ENCODE peak calls at places on chromosomes 11 and 22, in eight cellular contexts. U is HepG2, Y is mammary epithelial cell, R is upper lobe of right lung, V is heart left ventricle, G is Peyer's patch, Z is IMR-90, D is transverse colon. S is an unnamed sample. For H3K4me1, the result is how much of the 10 kb centered on the place peaks cover.

GRCh38 chr11:120337133-120337895 is 1.1 kb downstream of the ARHGEF12 start:
- DNase-seq in Y (peak), Z (no peak), V (no peak), R (no peak), G (no peak), D (peak), U (peak), S (peak)

GRCh38 chr11:58949184-58949583 is 9.9 kb downstream of the GLYATL1 start:
- DNase-seq in G (no peak), R (no peak), Y (no peak), V (no peak), U (no peak), D (no peak), Z (no peak), S (no peak)

GRCh38 chr11:19313140-19313539 is 72.4 kb upstream of the E2F8 start:
- DNase-seq in R (no peak), G (no peak), Z (no peak), D (no peak), U (no peak), Y (no peak), V (no peak), S (no peak)

GRCh38 chr11:106381895-106382294 is 304.4 kb downstream of the AASDHPPT start:
- DNase-seq in V (no peak), U (no peak), G (no peak), D (no peak), Z (no peak), R (no peak), Y (no peak), S (no peak)

GRCh38 chr11:118834428-118835028 is 43.6 kb upstream of the DDX6 start:
- DNase-seq in D (no peak), Z (peak), V (no peak), U (no peak), G (no peak), Y (no peak), R (no peak), S (no peak)

GRCh38 chr11:131688056-131688693 is 317.8 kb downstream of the NTM start:
- DNase-seq in U (peak), Y (peak), R (peak), V (peak), D (peak), G (no peak), Z (peak), S (peak)

GRCh38 chr11:117919326-117920275 is 9.6 kb downstream of the TMPRSS13 start:
- DNase-seq in G (peak), R (no peak), Y (peak), Z (no peak), D (no peak), U (no peak), V (no peak), S (no peak)

GRCh38 chr22:47029244-47030001 is 267.0 kb downstream of the TBC1D22A start:
- DNase-seq in R (peak), D (peak), U (no peak), V (no peak), Z (no peak), Y (no peak), G (peak), S (no peak)

GRCh38 chr11:124747406-124748099 is 4.5 kb downstream of the VSIG2 start:
- DNase-seq in G (no peak), Z (no peak), Y (no peak), V (no peak), R (no peak), U (no peak), D (no peak), S (no peak)

GRCh38 chr11:122661182-122661945 is 5.8 kb downstream of the UBASH3B start:
- DNase-seq in Z (peak), U (no peak), R (no peak), V (no peak), D (no peak), G (no peak), Y (peak), S (no peak)

GRCh38 chr11:86669424-86669823 is 3.0 kb downstream of the ME3 start:
- DNase-seq in D (no peak), U (no peak), V (no peak), G (no peak), Y (no peak), R (no peak), Z (no peak), S (no peak)

GRCh38 chr22:21020802-21021429 is 6.0 kb downstream of the P2RX6 start:
- DNase-seq in U (no peak), G (no peak), D (no peak), Z (no peak), V (no peak), Y (no peak), R (no peak), S (no peak)

GRCh38 chr11:34250732-34251639 is 106.8 kb downstream of the ABTB2 start:
- DNase-seq in D (peak), Y (peak), G (peak), U (no peak), Z (peak), R (peak), V (peak), S (peak)

GRCh38 chr22:43066844-43067385 is 22.3 kb downstream of the TTLL1 start:
- DNase-seq in D (no peak), Z (peak), V (no peak), G (no peak), U (no peak), R (no peak), Y (peak), S (no peak)

GRCh38 chr11:32890843-32891656 is 1.6 kb upstream of the QSER1 start:
- DNase-seq in D (peak), R (no peak), U (no peak), V (no peak), G (no peak), Y (no peak), Z (no peak), S (no peak)

GRCh38 chr22:24952837-24953293 is 349 bp downstream of the KIAA1671 start:
- DNase-seq in G (peak), V (no peak), D (peak), R (peak), Y (peak), U (peak), Z (peak), S (peak)

GRCh38 chr11:134037093-134037908 is 31.6 kb upstream of the JAM3 start:
- DNase-seq in D (peak), R (peak), U (no peak), Y (peak), V (peak), Z (peak), G (peak), S (peak)

GRCh38 chr11:124894606-124895430 is 2.8 kb downstream of the ROBO4 start:
- DNase-seq in U (no peak), D (no peak), G (no peak), Y (no peak), V (no peak), Z (no peak), R (no peak), S (no peak)

GRCh38 chr11:117825538-117826359 is 1.2 kb upstream of the FXYD2 start:
- DNase-seq in R (peak), V (peak), G (peak), D (peak), Z (no peak), Y (no peak), U (no peak), S (no peak)

GRCh38 chr11:1390603-1391164 is 950 bp downstream of the BRSK2 start:
- DNase-seq in D (no peak), G (no peak), R (no peak), Z (peak), V (peak), Y (no peak), U (no peak), S (peak)

GRCh38 chr11:20355221-20356219 is 8.0 kb upstream of the HTATIP2 start:
- DNase-seq in D (peak), V (no peak), G (peak), Z (peak), R (no peak), U (peak), Y (peak), S (peak)

GRCh38 chr11:85685820-85686459 is at the start of gene CCDC89:
- DNase-seq in Y (no peak), U (peak), G (peak), D (peak), V (peak), Z (peak), R (peak), S (peak)

GRCh38 chr11:14132312-14132711 is 169.8 kb downstream of the SPON1 start:
- DNase-seq in Y (no peak), G (peak), R (no peak), V (no peak), D (peak), Z (peak), U (no peak), S (no peak)

GRCh38 chr22:33923660-33924246 is 3.5 kb upstream of the LARGE1 start:
- DNase-seq in G (peak), Y (peak), Z (peak), D (peak), U (peak), R (no peak), V (no peak), S (peak)

GRCh38 chr11:113618360-113618759 is 87.7 kb downstream of the TMPRSS5 start:
- DNase-seq in U (no peak), R (no peak), Y (peak), G (no peak), Z (peak), D (no peak), V (no peak), S (no peak)

GRCh38 chr11:43212279-43212678 is 99.5 kb upstream of the API5 start:
- DNase-seq in Y (no peak), V (no peak), D (no peak), R (no peak), U (no peak), Z (no peak), G (no peak), S (no peak)

GRCh38 chr22:24410110-24410856 is 17.1 kb upstream of the ADORA2A start:
- DNase-seq in U (no peak), D (no peak), V (no peak), G (no peak), R (no peak), Z (peak), Y (no peak), S (no peak)

GRCh38 chr11:38593649-38594048 is 1995.6 kb upstream of the RAG2 start:
- DNase-seq in Y (peak), Z (peak), V (no peak), U (no peak), G (no peak), D (no peak), R (no peak), S (no peak)

DNA sequence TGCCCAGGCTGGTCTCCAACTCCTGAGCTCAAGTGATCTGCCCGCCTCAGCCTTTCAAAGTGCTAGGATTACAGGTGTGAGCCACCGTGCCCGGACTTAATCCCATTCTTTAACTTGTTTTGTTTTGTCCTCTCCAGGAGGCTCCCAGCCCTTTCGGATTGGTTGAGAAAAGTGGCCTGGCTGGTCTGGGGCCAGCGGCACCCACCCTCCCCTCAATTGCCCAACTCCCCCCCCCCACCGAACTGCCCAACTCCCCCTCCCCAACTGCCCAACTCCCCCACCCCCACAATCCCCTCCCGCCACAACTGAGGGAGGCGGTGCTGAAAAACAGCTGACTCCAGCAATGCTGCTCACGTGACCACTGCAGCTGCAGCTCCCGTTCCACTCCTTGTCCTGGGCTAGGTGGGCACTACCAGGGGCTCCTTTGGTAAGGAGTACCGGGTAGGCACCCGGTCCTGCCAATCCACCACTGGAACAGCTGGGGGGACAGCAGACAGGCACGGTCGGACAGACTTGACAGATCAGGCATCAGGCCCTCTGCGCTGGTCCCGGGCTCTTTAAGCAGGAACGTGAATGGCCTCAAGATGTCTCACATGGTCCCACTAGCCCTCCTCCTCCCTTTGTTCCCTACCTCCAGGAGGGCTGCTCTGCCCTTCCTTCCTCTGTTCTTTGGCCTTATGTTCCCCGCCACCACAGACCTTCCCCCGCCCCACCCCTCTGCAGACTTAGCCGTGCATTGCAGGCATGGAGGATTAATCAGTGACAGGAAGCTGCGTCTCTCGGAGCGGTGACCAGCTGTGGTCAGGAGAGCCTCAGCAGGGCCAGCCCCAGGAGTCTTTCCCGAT is at the start of gene TCN2:
- DNase-seq in R (peak), D (peak), Y (peak), Z (peak), G (peak), V (peak), U (peak), S (peak)
- H3K4me1 ChIP-seq in R (under half), D (under half), Y (under half), Z (under half), G (under half), V (under half), U (under half), S (under half)

GRCh38 chr11:76248210-76248609 is 41.9 kb upstream of the WNT11 start:
- DNase-seq in R (no peak), D (no peak), Y (no peak), Z (no peak), U (no peak), G (no peak), V (peak), S (no peak)
- TF ChIP-seq CTCF in R (peak), D (no peak), Y (peak), Z (peak), U (peak), G (peak), V (no peak), S (no peak)

DNA sequence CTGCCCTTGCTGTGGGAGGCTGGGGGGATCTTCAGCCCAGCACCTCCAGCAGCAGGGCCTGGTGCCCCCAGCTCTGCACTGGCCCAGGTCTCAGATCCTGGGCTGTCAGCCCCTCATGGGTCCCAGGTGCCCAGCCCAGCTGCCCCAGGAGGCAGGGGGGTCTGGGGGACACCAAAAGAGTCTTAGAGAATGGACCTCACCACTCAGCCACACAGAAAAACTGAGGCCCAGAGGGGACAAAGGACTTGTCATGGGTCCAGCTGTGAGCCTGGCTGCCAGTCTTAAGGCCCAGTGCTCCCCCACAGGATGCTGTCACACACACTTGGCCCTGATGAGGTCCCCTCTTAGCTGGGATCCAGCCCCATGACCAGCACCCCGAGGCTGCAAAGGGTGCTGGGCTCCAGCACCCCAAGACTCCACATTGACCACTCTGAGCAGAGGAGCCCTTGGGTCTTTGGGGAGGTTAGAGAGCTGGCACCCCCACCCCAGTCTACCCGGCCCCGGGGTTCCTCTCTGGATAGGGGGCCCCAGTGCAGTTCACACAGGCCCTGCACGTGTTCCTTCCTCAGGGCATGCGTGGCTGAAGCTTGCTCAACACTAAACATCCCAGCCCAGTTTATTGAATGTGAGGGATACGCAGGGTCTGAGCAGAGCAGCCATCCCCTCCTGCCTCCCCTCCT is 54.4 kb downstream of the IGLL5 start:
- DNase-seq in Y (no peak), U (no peak), Z (no peak), D (peak), G (peak), R (peak), V (peak), S (peak)
- H3K4me1 ChIP-seq in Y (under half), U (under half), Z (under half), D (under half), G (under half), R (under half), V (under half), S (under half)

DNA sequence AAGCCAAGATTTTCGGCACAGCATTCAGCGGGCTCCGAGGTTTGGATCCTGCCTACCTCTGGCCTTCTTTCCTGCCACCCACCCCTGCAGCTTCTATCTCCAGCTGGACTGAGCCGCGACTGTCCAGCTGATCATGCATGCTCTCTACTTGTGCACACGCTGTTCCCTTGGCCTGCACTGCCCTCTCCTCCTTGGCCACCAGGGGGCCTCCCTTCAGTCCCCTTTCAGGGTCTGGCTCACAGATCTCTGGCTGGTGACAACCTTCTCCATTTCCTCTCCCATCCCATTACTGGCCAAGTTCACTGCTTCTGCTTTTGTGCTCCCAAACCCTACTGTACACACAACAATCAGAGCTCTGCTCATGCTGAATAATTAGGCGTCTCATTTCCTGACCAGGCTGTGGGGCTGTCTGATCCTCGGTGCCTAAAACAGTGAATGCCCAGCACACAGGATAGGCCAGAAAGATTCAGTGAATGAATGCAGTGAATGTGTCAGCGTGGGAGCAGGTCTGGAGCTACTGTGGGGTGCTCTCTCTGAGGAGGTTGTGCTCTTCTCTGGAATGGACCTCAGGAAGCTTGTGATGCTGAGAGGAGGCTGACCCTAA is 224.0 kb upstream of the NARS2 start:
- DNase-seq in R (peak), Z (peak), V (peak), U (peak), G (peak), D (peak), Y (peak), S (peak)
- TF ChIP-seq CTCF in R (peak), Z (peak), V (peak), U (peak), G (peak), D (peak), Y (peak), S (peak)

DNA sequence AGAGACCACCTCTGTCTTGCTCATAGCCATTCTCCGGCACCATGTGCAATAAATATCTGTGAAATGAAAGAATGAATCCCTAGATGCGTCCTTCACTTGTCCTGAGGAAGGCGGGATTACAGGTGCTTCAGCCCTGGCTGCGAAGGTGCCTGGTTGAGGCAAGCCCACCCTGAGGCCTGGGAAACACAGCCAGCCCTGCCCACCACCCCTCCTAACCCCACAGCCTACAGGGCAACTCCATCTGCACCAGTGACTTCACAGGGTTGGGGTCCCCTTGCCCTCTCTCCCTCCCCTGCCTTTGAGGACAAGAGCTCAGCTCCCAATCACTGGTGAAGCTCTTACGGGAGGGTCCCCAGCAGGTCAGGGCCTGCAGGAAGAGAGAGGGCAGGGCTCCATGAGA is 17.5 kb upstream of the SCGB1A1 start:
- DNase-seq in R (no peak), Z (no peak), U (no peak), D (no peak), G (no peak), Y (no peak), V (no peak), S (no peak)
- H3K4me1 ChIP-seq in R (half or more), Z (under half), U (half or more), D (under half), G (under half), Y (under half), V (under half), S (under half)

GRCh38 chr11:67265633-67266423 is 445 bp upstream of the GRK2 start:
- DNase-seq in U (peak), Y (peak), V (peak), Z (peak), R (peak), D (peak), G (peak), S (peak)
- TF ChIP-seq CTCF in U (peak), Y (peak), V (peak), Z (peak), R (peak), D (peak), G (peak), S (peak)

DNA sequence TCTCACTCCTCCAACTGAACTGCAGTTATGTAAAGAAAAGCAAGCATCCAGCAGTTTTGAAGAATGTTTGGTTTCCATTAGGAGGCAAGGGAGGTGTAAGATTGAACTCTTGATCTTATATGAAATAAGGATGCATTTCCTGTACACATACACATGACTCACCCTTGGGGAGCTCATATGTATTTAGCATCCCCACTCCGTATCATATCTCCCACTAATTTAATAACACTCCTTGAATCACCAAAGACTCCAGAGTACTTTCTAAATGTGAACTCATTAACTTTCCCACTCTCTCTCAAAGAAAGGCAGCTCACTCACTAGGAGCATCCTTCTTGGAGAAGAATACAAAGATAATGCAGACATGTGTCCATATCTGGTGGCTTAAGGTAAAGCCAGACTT is 77.4 kb downstream of the ETS1 start:
- DNase-seq in Y (peak), R (no peak), Z (peak), V (no peak), U (no peak), D (no peak), G (no peak), S (no peak)
- H3K4me1 ChIP-seq in Y (half or more), R (half or more), Z (under half), V (under half), U (under half), D (half or more), G (half or more), S (under half)

S was measured in adrenal gland.